ENCODE peak calls at places on chromosome 3, in ten cellular contexts. P is AML-193; L is HEK293T; H is left cardiac atrium; S is stimulated activated CD8-positive, alpha-beta memory T cell treated with anti-CD3 and anti-CD28 coated beads, Interleukin-15, amount 100 ng/mL, for 24 hours; X is Ammon's horn; F is T47D; W is AG09309; I is SJSA1; T is HuH-7. D is an unnamed sample.

GRCh38 chr3:32322311-32322710 is 69.3 kb upstream of the CMTM7 start:
- DNase-seq in P (no peak), W (no peak), F (no peak), T (no peak), L (no peak), S (no peak), I (no peak), X (no peak), H (no peak), D (no peak)

GRCh38 chr3:10915395-10915794 is 77.2 kb upstream of the SLC6A1 start:
- DNase-seq in W (no peak), F (no peak), X (no peak), I (no peak), L (no peak), P (no peak), T (no peak), H (no peak), S (no peak), D (no peak)

GRCh38 chr3:127754411-127755304 is 67.7 kb downstream of the MGLL start:
- DNase-seq in T (no peak), X (peak; percentile 48), L (no peak), W (no peak), F (no peak), P (no peak), I (no peak), H (no peak), S (no peak), D (no peak)

GRCh38 chr3:70726966-70727365 is 414.5 kb upstream of the MDFIC2 start:
- DNase-seq in T (no peak), H (no peak), L (no peak), F (no peak), I (no peak), W (no peak), X (no peak), P (no peak), S (no peak), D (peak; percentile 16)

GRCh38 chr3:143832433-143832832 is 15.8 kb downstream of the SLC9A9 start:
- DNase-seq in H (no peak), P (no peak), S (no peak), X (no peak), L (no peak), F (no peak), T (no peak), I (no peak), W (no peak), D (peak; percentile 91)

GRCh38 chr3:42682301-42683070 is 2.9 kb upstream of the KLHL40 start:
- DNase-seq in P (no peak), L (no peak), H (no peak), X (no peak), S (no peak), F (no peak), T (no peak), W (no peak), I (no peak), D (no peak)

GRCh38 chr3:136584728-136585127 is 167.4 kb downstream of the STAG1 start:
- DNase-seq in P (no peak), X (no peak), I (no peak), H (no peak), T (no peak), F (no peak), S (no peak), W (no peak), L (no peak), D (no peak)

GRCh38 chr3:59605944-59606534 is 556.2 kb upstream of the CFAP20DC start:
- DNase-seq in F (no peak), L (no peak), S (no peak), P (no peak), H (no peak), I (no peak), T (no peak), W (no peak), X (no peak), D (no peak)

GRCh38 chr3:45988100-45988761 is 7.4 kb downstream of the FYCO1 start:
- DNase-seq in T (peak; percentile 47), P (no peak), L (no peak), S (no peak), X (no peak), F (no peak), W (no peak), H (peak; percentile 45), I (no peak), D (no peak)

GRCh38 chr3:195187609-195188529 is 83.1 kb downstream of the XXYLT1 start:
- DNase-seq in I (no peak), P (no peak), W (no peak), X (no peak), L (no peak), H (no peak), F (peak; percentile 64), S (no peak), T (no peak), D (no peak)

GRCh38 chr3:194268659-194269487 is 82.3 kb downstream of the CPN2 start:
- DNase-seq in H (no peak), I (no peak), W (no peak), L (no peak), S (no peak), X (no peak), F (no peak), P (no peak), T (no peak), D (no peak)

GRCh38 chr3:19221081-19221480 is 72.8 kb downstream of the KCNH8 start:
- DNase-seq in L (no peak), W (no peak), T (no peak), P (no peak), H (no peak), S (no peak), X (no peak), F (no peak), I (no peak), D (no peak)

GRCh38 chr3:138289701-138290100 is 40.0 kb downstream of the NME9 start:
- DNase-seq in X (no peak), H (no peak), W (no peak), L (no peak), I (no peak), T (no peak), S (no peak), F (no peak), P (no peak), D (no peak)

GRCh38 chr3:194585880-194586281 is 47.3 kb downstream of the TMEM44 start:
- DNase-seq in T (no peak), S (no peak), X (no peak), W (no peak), L (no peak), P (no peak), F (no peak), H (no peak), I (no peak), D (no peak)

GRCh38 chr3:193735850-193736249 is 142.8 kb downstream of the OPA1 start:
- DNase-seq in P (no peak), W (no peak), I (no peak), T (no peak), L (no peak), S (no peak), F (no peak), X (no peak), H (no peak), D (no peak)

GRCh38 chr3:180594631-180595348 is 7.2 kb upstream of the TTC14 start:
- DNase-seq in P (peak; percentile 51), I (no peak), S (no peak), F (peak; percentile 83), H (no peak), T (no peak), W (peak; percentile 23), X (peak; percentile 75), L (no peak), D (peak; percentile 19)

GRCh38 chr3:87367752-87368151 is 91.4 kb upstream of the POU1F1 start:
- DNase-seq in F (peak; percentile 33), H (no peak), S (no peak), L (no peak), X (no peak), T (peak; percentile 23), I (no peak), P (no peak), W (no peak), D (no peak)

GRCh38 chr3:71703796-71704195 is 21.4 kb downstream of the EIF4E3 start:
- DNase-seq in F (no peak), T (no peak), W (no peak), S (no peak), H (no peak), I (no peak), P (no peak), L (no peak), X (no peak), D (no peak)

GRCh38 chr3:61562042-61562809 is 855 bp downstream of the PTPRG start:
- DNase-seq in I (peak; percentile 41), H (peak; percentile 42), X (no peak), F (peak; percentile 29), S (no peak), W (no peak), T (no peak), P (no peak), L (peak; percentile 36), D (no peak)

GRCh38 chr3:154188416-154188815 is 67.2 kb downstream of the ARHGEF26 start:
- DNase-seq in L (peak; percentile 53), I (no peak), P (no peak), F (no peak), S (no peak), W (no peak), T (no peak), H (no peak), X (no peak), D (no peak)

GRCh38 chr3:173395412-173396181 is 1.9 kb upstream of the NLGN1 start:
- DNase-seq in L (peak; percentile 81), H (peak; percentile 89), X (peak; percentile 96), T (peak; percentile 59), F (peak; percentile 95), S (no peak), I (peak; percentile 59), W (peak; percentile 70), P (peak; percentile 45), D (peak; percentile 31)

GRCh38 chr3:65178703-65179102 is 490.9 kb upstream of the ADAMTS9 start:
- DNase-seq in S (no peak), T (no peak), P (no peak), H (no peak), W (no peak), I (peak; percentile 45), X (no peak), L (no peak), F (no peak), D (no peak)

GRCh38 chr3:129330413-129330812 is 51.7 kb downstream of the HMCES start:
- DNase-seq in P (no peak), X (no peak), T (no peak), L (no peak), I (no peak), H (no peak), S (no peak), W (no peak), F (no peak), D (no peak)

GRCh38 chr3:126971891-126972351 is 11.0 kb upstream of the PLXNA1 start:
- DNase-seq in S (no peak), P (no peak), F (no peak), H (peak; percentile 79), L (no peak), W (no peak), X (peak; percentile 71), I (no peak), T (no peak), D (no peak)

GRCh38 chr3:138057384-138057783 is 47.4 kb downstream of the CLDN18 start:
- DNase-seq in H (no peak), T (no peak), X (no peak), I (no peak), S (no peak), L (no peak), F (no peak), W (no peak), P (no peak), D (no peak)

GRCh38 chr3:179961081-179962078 is 75.4 kb downstream of the PEX5L start:
- DNase-seq in F (no peak), I (no peak), X (no peak), S (no peak), P (no peak), L (no peak), H (no peak), T (no peak), W (no peak), D (peak; percentile 44)

GRCh38 chr3:31132132-31132769 is 237.8 kb upstream of the GADL1 start:
- DNase-seq in S (no peak), T (peak; percentile 26), W (peak; percentile 14), P (peak; percentile 15), F (peak; percentile 77), L (peak; percentile 8), I (no peak), X (no peak), H (no peak), D (no peak)

GRCh38 chr3:36701903-36702374 is 62.4 kb downstream of the DCLK3 start:
- DNase-seq in X (no peak), H (no peak), W (peak; percentile 58), F (peak; percentile 25), L (no peak), I (no peak), S (no peak), P (no peak), T (no peak), D (no peak)